ENCODE peak calls at places on chromosomes 12 and 14, in seven cellular contexts. R is body of pancreas, H is breast epithelium, W is heart left ventricle, D is transverse colon, K is thyroid gland, J is lower leg skin. L is an unnamed sample.

GRCh38 chr12:12032260-12032761 is 38.4 kb upstream of the BCL2L14 start:
- DNase-seq in R (peak), H (no peak), W (no peak), D (peak), K (no peak), J (no peak), L (no peak)

GRCh38 chr12:93173178-93173957 is 204.4 kb upstream of the NUDT4 start:
- DNase-seq in R (no peak), H (no peak), W (no peak), D (no peak), K (no peak), J (no peak), L (no peak)

GRCh38 chr12:74393265-74393664 is 144.4 kb upstream of the ATXN7L3B start:
- DNase-seq in R (no peak), H (no peak), W (no peak), D (no peak), K (no peak), J (no peak), L (no peak)

GRCh38 chr12:44155349-44155748 is 319.5 kb downstream of the TMEM117 start:
- DNase-seq in R (no peak), H (no peak), W (no peak), D (no peak), K (no peak), J (no peak), L (no peak)

GRCh38 chr12:78703820-78704525 is 160.6 kb upstream of the SYT1 start:
- DNase-seq in R (no peak), H (no peak), W (no peak), D (no peak), K (no peak), J (no peak), L (peak)

GRCh38 chr14:54562334-54562733 is 4.6 kb upstream of the SAMD4A start:
- DNase-seq in R (no peak), H (no peak), W (no peak), D (no peak), K (no peak), J (no peak), L (no peak)

GRCh38 chr12:52347546-52348510 is 19.5 kb downstream of the KRT85 start:
- DNase-seq in R (no peak), H (peak), W (no peak), D (no peak), K (peak), J (no peak), L (no peak)

GRCh38 chr12:102317155-102317554 is 119.5 kb upstream of the PMCH start:
- DNase-seq in R (no peak), H (no peak), W (no peak), D (no peak), K (no peak), J (no peak), L (no peak)

GRCh38 chr12:90060031-90060430 is 351.4 kb upstream of the ATP2B1 start:
- DNase-seq in R (no peak), H (no peak), W (no peak), D (no peak), K (no peak), J (no peak), L (no peak)

GRCh38 chr14:27391331-27391730 is 793.5 kb upstream of the NOVA1 start:
- DNase-seq in R (no peak), H (no peak), W (no peak), D (no peak), K (no peak), J (no peak), L (no peak)

GRCh38 chr14:102187583-102188001 is 47.9 kb downstream of the WDR20 start:
- DNase-seq in R (peak), H (no peak), W (no peak), D (no peak), K (peak), J (no peak), L (no peak)

GRCh38 chr12:3752096-3752709 is 706 bp downstream of the CRACR2A start:
- DNase-seq in R (peak), H (no peak), W (peak), D (peak), K (peak), J (peak), L (no peak)

GRCh38 chr14:52926994-52927393 is 23.9 kb downstream of the FERMT2 start:
- DNase-seq in R (no peak), H (no peak), W (no peak), D (no peak), K (no peak), J (no peak), L (no peak)

GRCh38 chr12:242496-242895 is 20.1 kb downstream of the SLC6A13 start:
- DNase-seq in R (no peak), H (no peak), W (no peak), D (no peak), K (no peak), J (peak), L (no peak)

GRCh38 chr14:32761381-32761968 is 177.2 kb upstream of the NPAS3 start:
- DNase-seq in R (no peak), H (no peak), W (no peak), D (no peak), K (no peak), J (no peak), L (peak)

GRCh38 chr14:58746261-58746660 is 108.5 kb downstream of the DACT1 start:
- DNase-seq in R (peak), H (no peak), W (no peak), D (no peak), K (no peak), J (no peak), L (peak)

GRCh38 chr12:56266634-56267442 is at the start of gene COQ10A:
- DNase-seq in R (peak), H (peak), W (peak), D (peak), K (peak), J (peak), L (peak)
- TF ChIP-seq POLR2A in R (peak), H (no peak), W (peak), D (peak), K (peak), J (no peak), L (peak)

DNA sequence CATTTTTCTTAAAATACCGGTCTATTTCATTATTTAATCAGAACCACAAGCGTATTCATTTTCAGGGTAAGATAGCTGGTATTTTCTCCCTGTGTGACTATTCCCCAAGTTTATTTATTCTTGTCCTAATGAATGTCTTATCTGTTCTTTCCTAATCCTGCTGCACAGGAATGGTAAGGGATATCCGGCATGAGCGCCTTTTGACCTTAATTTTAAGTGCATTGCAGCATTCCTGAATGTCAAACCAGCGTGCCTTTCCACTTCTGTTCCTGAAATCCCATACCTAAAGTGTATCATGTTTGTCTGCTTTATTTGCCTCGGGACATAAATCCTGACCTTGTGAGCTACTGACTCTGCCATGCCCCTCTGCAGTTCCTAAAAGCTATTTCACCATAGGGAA is 1713.2 kb upstream of the FLRT2 start:
- DNase-seq in R (no peak), H (no peak), W (no peak), D (no peak), K (no peak), J (no peak), L (no peak)
- TF ChIP-seq POLR2A in R (no peak), H (no peak), W (no peak), D (no peak), K (no peak), J (no peak), L (no peak)

GRCh38 chr14:77376771-77377501 is at the start of the genes SAMD15 and TMED8:
- DNase-seq in R (peak), H (peak), W (peak), D (peak), K (peak), J (peak), L (peak)
- TF ChIP-seq POLR2A in R (peak), H (no peak), W (peak), D (no peak), K (no peak), J (no peak), L (peak)

DNA sequence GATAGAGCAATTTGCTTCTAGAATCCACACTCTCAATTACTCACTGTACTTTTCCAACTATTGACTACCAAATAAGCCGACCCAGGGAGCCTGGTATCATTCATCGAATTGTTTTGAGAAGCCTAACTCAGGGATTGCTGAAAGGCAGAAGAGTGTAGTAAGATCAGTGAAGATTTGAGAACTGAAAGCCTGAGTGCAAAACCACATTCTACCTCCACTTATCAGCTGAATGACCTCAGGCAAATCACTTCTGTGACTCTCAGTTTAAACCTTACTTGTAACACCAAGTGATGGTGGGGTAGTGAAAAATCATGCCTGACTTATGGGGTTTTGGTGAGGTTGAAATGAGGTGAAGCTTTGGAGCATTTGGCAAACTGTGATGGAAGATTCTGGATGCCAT is 126.1 kb upstream of the MAX start:
- DNase-seq in R (no peak), H (no peak), W (no peak), D (no peak), K (no peak), J (no peak), L (no peak)
- TF ChIP-seq POLR2A in R (no peak), H (no peak), W (no peak), D (no peak), K (no peak), J (no peak), L (no peak)

DNA sequence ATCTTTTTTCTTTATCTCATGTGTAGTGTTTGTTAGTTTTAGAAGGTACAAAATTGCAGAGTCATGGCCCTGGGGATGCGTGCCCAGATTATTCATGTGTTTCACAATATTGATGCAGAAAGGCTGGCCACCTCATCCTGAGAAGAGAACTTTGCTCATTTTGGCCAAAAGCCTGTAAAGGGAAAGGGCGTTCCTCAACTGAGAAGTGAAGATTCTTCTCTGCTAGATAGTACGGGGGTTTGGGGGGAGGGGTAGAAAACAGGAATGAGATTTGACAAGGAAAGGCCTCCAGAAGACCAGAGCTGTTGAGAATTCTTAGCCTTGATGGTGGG is 1.7 kb downstream of the MGST1 start:
- DNase-seq in R (peak), H (peak), W (no peak), D (peak), K (peak), J (peak), L (no peak)
- TF ChIP-seq POLR2A in R (no peak), H (no peak), W (no peak), D (no peak), K (no peak), J (no peak), L (no peak)

GRCh38 chr14:75282166-75282547 is 3.5 kb downstream of the FOS start:
- DNase-seq in R (peak), H (no peak), W (no peak), D (peak), K (no peak), J (peak), L (no peak)

GRCh38 chr14:75283884-75284563 is 5.4 kb downstream of the FOS start:
- DNase-seq in R (peak), H (no peak), W (no peak), D (peak), K (no peak), J (peak), L (no peak)

GRCh38 chr14:75281691-75282000 is 3.0 kb downstream of the FOS start:
- DNase-seq in R (no peak), H (no peak), W (no peak), D (no peak), K (no peak), J (no peak), L (no peak)

GRCh38 chr14:75285331-75285730 is 6.7 kb downstream of the FOS start:
- DNase-seq in R (no peak), H (no peak), W (no peak), D (no peak), K (no peak), J (peak), L (no peak)

DNA sequence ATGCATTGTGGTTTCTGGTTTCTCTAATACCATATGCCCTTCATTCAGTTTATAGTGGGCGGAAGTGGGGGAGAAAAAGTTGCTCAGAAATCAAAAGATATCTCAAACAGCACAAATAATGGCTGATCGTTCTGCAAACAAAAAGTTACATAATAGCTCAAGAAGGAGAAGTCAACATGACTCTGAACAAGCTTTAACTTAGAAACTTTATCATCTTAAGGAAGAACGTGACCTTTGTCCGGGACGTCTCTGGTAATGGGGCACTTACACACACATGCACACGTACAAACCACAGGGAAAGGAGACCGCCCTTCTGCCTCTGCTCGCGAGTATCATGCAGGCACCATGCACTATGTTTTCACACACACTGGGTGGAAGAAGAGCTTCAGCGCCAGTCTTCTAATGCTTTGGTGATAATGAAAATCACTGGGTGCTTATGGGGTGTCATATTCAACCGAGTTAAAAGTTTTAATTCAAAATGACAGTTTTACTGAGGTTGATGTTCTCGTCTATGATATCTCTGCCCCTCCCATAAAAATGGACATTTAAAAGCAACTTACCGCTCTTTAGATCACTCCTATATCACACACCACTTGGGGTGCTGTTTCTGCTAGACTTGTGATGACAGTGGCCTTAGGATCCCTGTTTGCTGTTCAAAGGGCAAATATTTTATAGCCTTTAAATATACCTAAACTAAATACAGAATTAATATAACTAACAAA is 4.7 kb downstream of the FOS start:
- DNase-seq in R (peak), H (no peak), W (no peak), D (peak), K (no peak), J (peak), L (no peak)
- TF ChIP-seq POLR2A in R (peak), H (no peak), W (no peak), D (peak), K (no peak), J (no peak), L (no peak)

DNA sequence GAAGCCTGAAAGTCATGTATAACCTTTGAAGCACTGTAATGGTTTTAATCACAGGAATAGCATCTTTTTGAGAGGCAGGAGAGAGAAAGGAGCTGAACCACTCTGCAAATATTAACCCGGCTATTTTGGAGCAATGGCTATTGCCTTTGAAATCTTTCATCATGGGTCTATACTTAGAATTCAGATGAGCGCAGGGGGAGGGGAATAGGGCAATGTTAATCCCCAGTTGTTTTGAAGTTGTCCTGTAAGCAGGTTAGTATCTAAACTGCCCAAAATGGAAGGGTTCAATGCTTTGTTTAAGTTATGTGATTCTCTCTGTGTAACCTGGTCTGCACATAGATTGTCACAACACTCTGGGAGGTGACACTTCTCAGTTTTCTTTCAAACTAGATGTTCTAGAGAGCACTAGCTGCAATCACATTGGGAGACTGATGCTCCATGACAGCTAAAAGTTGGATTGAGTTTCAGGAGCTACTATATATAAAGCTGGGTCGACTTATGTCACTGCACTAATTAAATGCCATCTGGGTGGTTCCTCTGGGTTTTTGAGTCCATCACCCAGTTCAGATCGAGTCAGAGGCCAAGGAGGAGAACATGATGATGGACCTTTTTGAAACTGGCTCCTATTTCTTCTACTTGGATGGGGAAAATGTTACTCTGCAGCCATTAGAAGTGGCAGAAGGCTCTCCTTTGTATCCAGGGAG is at the start of gene MYF6:
- DNase-seq in R (no peak), H (no peak), W (no peak), D (no peak), K (no peak), J (no peak), L (no peak)
- TF ChIP-seq POLR2A in R (no peak), H (no peak), W (no peak), D (no peak), K (no peak), J (no peak), L (no peak)